ENCODE peak calls at places on chromosomes 13 and 19, in four cellular contexts. U, A, C and O are unnamed samples. For H3K9me3, the result is how much of the 10 kb centered on the place peaks cover.

GRCh38 chr13:109760951-109761350 is 25.4 kb downstream of the IRS2 start:
- DNase-seq in A (no peak), U (no peak), C (no peak), O (no peak)

GRCh38 chr19:32828643-32829344 is 40.8 kb downstream of the SLC7A9 start:
- DNase-seq in C (no peak), A (no peak), U (no peak), O (no peak)

GRCh38 chr13:35838356-35838755 is 292.8 kb downstream of the DCLK1 start:
- DNase-seq in U (no peak), A (no peak), C (peak), O (no peak)

GRCh38 chr19:56140583-56141415 is at the start of gene ZNF444:
- DNase-seq in A (peak), U (peak), C (peak), O (peak)

GRCh38 chr13:31051999-31052398 is 109.7 kb downstream of the HSPH1 start:
- DNase-seq in U (no peak), A (no peak), C (no peak), O (no peak)

GRCh38 chr13:110250258-110250891 is 56.6 kb downstream of the COL4A1 start:
- DNase-seq in A (peak), C (no peak), U (peak), O (no peak)

GRCh38 chr19:3868770-3869456 is at the start of gene ZFR2:
- DNase-seq in U (no peak), C (no peak), A (no peak), O (no peak)

GRCh38 chr13:49539313-49539712 is 43.6 kb downstream of the PHF11 start:
- DNase-seq in C (peak), A (no peak), U (no peak), O (no peak)

GRCh38 chr13:98839826-98840769 is 87.6 kb upstream of the SLC15A1 start:
- DNase-seq in C (no peak), A (peak), U (peak), O (peak)

GRCh38 chr13:47252627-47253026 is 355.8 kb upstream of the HTR2A start:
- DNase-seq in A (no peak), U (no peak), C (no peak), O (no peak)

GRCh38 chr13:80047406-80047805 is 293.5 kb downstream of the SPRY2 start:
- DNase-seq in C (peak), U (no peak), A (no peak), O (no peak)

GRCh38 chr13:65154661-65155447 is 2075.3 kb downstream of the PCDH9 start:
- DNase-seq in C (no peak), A (no peak), U (no peak), O (no peak)

GRCh38 chr13:112077729-112078128 is 10.8 kb downstream of the SOX1 start:
- DNase-seq in U (no peak), A (no peak), C (no peak), O (no peak)

GRCh38 chr19:17553256-17553655 is 2.2 kb upstream of the COLGALT1 start:
- DNase-seq in A (peak), U (peak), C (peak), O (no peak)

GRCh38 chr19:29576043-29576442 is 30.0 kb upstream of the POP4 start:
- DNase-seq in U (no peak), A (no peak), C (no peak), O (no peak)

GRCh38 chr19:50266896-50267295 is 62.3 kb downstream of the KCNC3 start:
- DNase-seq in C (no peak), A (no peak), U (no peak), O (no peak)

GRCh38 chr13:110306960-110307696 is at the start of the genes COL4A1 and COL4A2:
- DNase-seq in U (peak), A (peak), C (no peak), O (no peak)

GRCh38 chr13:48731957-48732569 is 78.3 kb downstream of the CYSLTR2 start:
- DNase-seq in A (peak), U (no peak), C (no peak), O (peak)

GRCh38 chr19:19077103-19077502 is 13.3 kb downstream of the SLC25A42 start:
- DNase-seq in A (no peak), C (no peak), U (no peak), O (no peak)

GRCh38 chr13:29754486-29754806 is 96.0 kb downstream of the UBL3 start:
- DNase-seq in A (no peak), C (no peak), U (no peak), O (no peak)

GRCh38 chr19:44207126-44207803 is 5.1 kb upstream of the ZNF227 start:
- DNase-seq in C (peak), A (peak), U (peak), O (peak)

GRCh38 chr19:14632286-14632685 is 42.4 kb downstream of the ADGRE3 start:
- DNase-seq in C (no peak), A (no peak), U (no peak), O (no peak)

GRCh38 chr19:5321851-5322681 is 18.5 kb downstream of the PTPRS start:
- DNase-seq in C (no peak), A (peak), U (no peak), O (no peak)

GRCh38 chr19:49555600-49556411 is 24.6 kb downstream of the NOSIP start:
- DNase-seq in C (no peak), A (peak), U (peak), O (peak)

GRCh38 chr13:75566658-75567057 is 17.1 kb downstream of the UCHL3 start:
- DNase-seq in A (no peak), C (no peak), U (no peak), O (no peak)

GRCh38 chr19:15249560-15249874 is 17.3 kb upstream of the EPHX3 start:
- DNase-seq in A (no peak), U (no peak), C (no peak), O (no peak)

GRCh38 chr13:66210677-66211076 is 1019.5 kb downstream of the PCDH9 start:
- DNase-seq in U (no peak), C (peak), A (no peak), O (no peak)

GRCh38 chr13:108895220-108895704 is 265.9 kb downstream of the MYO16 start:
- DNase-seq in C (no peak), A (no peak), U (no peak), O (no peak)

GRCh38 chr19:7007859-7008258 is 13.4 kb downstream of the MBD3L2B start:
- DNase-seq in U (no peak), A (no peak), C (no peak), O (no peak)

GRCh38 chr19:16957151-16957662 is 68.4 kb downstream of the F2RL3 start:
- DNase-seq in C (no peak), A (no peak), U (peak), O (no peak)

DNA sequence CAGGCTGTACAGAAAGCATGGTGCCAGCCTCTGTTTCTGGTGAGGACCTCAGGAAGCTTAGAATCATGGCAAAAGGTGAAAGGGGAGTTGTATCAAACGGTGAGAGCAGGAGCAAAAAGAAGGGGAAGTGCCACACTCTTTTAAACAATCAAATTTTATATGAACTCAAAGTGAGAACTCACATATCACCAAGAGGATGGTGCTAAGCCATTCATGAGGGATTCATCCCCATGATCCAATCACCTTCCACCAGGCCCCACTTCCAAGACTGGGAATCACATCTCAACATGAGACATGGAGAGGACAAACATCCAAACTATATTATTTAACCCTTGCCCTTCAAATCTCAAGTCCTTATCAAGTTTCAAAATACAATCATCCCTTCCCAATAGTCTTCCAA is 836.7 kb downstream of the SLITRK5 start:
- DNase-seq in C (no peak), U (no peak), A (no peak), O (no peak)
- H3K9me3 ChIP-seq in C (under half), U (under half), A (under half), O (under half)

DNA sequence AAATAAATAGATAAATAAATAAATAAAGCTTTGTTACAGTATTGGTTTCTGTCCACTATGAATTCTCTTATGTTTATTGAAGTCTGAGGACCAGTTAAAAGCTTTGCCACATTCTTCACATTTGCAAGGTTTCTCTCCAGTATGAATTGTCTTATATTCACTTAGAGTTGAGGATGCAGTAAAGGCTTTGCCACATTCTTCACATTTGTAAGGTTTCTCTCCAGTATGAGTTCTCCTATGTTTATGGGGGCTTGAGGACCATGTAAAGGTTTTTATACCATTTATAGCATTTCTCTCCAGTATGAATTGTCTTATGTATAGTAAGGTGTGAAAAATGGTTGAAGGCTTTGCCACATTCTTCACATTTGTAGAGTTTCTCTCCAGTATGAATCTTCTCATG is 168.3 kb downstream of the ZNF737 start:
- DNase-seq in A (no peak), C (no peak), U (no peak), O (no peak)
- H3K9me3 ChIP-seq in A (half or more), C (under half), U (under half), O (under half)

GRCh38 chr19:1862068-1862423 is 1.3 kb downstream of the KLF16 start:
- DNase-seq in C (no peak), U (no peak), A (no peak), O (no peak)

GRCh38 chr19:1863308-1863637 is at the start of gene KLF16:
- DNase-seq in A (no peak), C (no peak), U (no peak), O (no peak)

GRCh38 chr19:1863638-1864479 is 480 bp upstream of the KLF16 start:
- DNase-seq in C (peak), A (peak), U (peak), O (peak)

GRCh38 chr19:1861599-1862031 is 1.8 kb downstream of the KLF16 start:
- DNase-seq in U (no peak), C (no peak), A (peak), O (no peak)

DNA sequence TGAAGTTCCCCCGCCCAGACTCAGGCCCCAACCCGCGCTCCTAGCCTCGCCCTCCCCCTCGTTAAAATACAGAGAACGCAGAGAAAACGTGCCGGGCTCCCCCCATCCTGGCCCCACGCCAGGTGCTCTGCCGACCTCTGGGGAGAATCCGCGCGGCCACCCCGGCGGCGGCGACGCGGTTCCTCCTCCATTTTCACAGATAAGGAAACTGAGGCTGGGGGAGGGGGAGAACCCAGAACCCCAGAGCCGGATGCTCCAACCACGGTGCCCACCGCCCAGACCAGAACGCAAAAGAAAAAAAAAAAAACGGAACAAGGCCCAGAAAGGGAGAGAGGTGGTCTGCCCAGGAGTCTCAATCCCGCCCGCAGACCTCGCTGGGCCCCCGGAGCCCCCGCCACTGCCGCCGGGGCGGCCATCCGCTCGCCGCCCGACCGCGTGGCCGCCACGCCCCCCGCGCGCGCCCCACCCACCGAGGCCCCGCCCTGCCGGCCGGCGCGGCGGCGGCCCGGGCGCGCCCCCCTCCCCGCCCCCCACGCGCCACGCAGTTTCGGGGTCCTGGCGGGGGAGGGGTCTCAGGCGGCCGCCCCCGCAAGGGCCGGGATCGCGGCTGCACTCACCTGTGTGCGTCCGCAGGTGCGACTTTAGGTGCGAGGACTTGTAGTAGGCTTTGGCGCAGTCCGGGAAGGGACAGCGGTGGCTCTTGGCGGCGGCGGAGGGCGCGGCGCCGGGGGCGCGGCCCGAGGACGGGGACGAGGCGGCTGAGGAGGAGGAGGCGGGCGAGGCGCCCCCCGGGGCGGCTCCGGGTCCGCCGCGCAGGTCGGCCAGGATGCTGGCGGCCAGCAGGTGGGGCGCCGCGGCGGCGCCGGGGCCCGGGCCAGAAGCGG is 713 bp downstream of the KLF16 start:
- DNase-seq in C (no peak), A (peak), U (no peak), O (peak)
- H3K9me3 ChIP-seq in C (under half), A (under half), U (under half), O (under half)

DNA sequence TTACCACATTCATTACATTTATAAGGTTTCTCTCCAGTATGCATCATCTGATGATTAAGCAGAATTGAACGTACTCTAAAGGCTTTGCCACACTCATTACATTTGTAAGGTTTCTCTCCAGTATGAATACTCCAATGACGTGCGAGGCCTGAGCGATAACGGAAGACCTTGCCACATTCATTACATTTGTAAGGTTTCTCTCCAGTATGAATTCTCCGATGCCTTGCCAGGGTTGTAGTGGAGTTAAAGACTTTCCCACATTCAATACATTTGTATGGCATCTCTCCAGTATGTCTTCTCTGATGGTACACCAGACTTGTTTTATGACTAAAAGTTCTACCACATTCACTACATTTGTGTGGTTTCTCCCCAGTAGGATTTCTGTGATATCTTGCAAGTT is 16.8 kb upstream of the ZNF432 start:
- DNase-seq in C (no peak), A (no peak), U (no peak), O (no peak)
- H3K9me3 ChIP-seq in C (half or more), A (half or more), U (half or more), O (half or more)

DNA sequence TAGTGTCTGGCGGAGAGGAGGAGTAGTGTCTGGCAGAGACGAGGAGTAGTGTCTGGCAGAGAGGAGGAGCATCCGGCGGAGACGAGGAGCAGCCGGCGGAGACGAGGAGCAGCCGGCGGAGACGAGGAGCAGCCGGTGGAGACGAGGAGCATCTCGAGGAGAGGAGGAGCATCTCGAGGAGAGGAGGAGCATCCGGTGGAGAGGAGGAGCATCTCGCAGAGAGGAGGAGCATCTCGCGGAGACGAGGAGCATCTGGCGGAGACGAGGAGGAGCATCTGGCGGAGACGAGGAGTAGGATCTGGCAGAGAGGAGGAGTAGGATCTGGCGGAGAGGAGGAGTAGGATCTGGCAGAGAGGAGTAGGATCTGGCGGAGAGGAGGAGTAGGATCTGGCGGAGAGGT is 18.2 kb downstream of the C13orf46 start:
- DNase-seq in C (no peak), U (no peak), A (peak), O (no peak)
- H3K9me3 ChIP-seq in C (under half), U (under half), A (under half), O (under half)